ENCODE peak calls at places on chromosomes 7 and 10, in five cellular contexts. A is A549, C is right cardiac atrium, B is A673, S is aorta. M is an unnamed sample.

GRCh38 chr7:91582799-91583230 is 297.7 kb downstream of the MTERF1 start:
- DNase-seq in A (no peak), C (no peak), B (no peak), S (no peak), M (no peak)

GRCh38 chr10:132670546-132670945 is 115.4 kb downstream of the NKX6-2 start:
- DNase-seq in A (no peak), C (no peak), B (no peak), S (no peak), M (no peak)

GRCh38 chr7:151891182-151891581 is 14.3 kb upstream of the PRKAG2 start:
- DNase-seq in A (no peak), C (no peak), B (no peak), S (no peak), M (no peak)

GRCh38 chr10:26642896-26643653 is 54.4 kb upstream of the PDSS1 start:
- DNase-seq in A (no peak), C (no peak), B (no peak), S (no peak), M (peak)

GRCh38 chr7:105876964-105877601 is 684 bp upstream of the ATXN7L1 start:
- DNase-seq in A (peak), C (peak), B (peak), S (peak), M (no peak)

GRCh38 chr10:36504752-36505151 is 620.6 kb upstream of the ANKRD30A start:
- DNase-seq in A (no peak), C (no peak), B (peak), S (no peak), M (no peak)

GRCh38 chr10:48821692-48822091 is 117.9 kb downstream of the LRRC18 start:
- DNase-seq in A (no peak), C (no peak), B (no peak), S (no peak), M (no peak)

GRCh38 chr10:130257897-130258296 is 121.7 kb downstream of the GLRX3 start:
- DNase-seq in A (no peak), C (no peak), B (no peak), S (no peak), M (no peak)

GRCh38 chr10:93463723-93464511 is 18.2 kb downstream of the MYOF start:
- DNase-seq in A (no peak), C (peak), B (no peak), S (peak), M (no peak)

GRCh38 chr10:77787440-77787839 is 139.1 kb downstream of the DLG5 start:
- DNase-seq in A (no peak), C (no peak), B (no peak), S (peak), M (no peak)

GRCh38 chr10:78312197-78313046 is 278.8 kb downstream of the RPS24 start:
- DNase-seq in A (no peak), C (no peak), B (no peak), S (no peak), M (no peak)

GRCh38 chr10:93859049-93859655 is 34.6 kb upstream of the SLC35G1 start:
- DNase-seq in A (peak), C (no peak), B (peak), S (no peak), M (peak)

GRCh38 chr7:121953601-121954000 is 80.6 kb downstream of the PTPRZ1 start:
- DNase-seq in A (no peak), C (no peak), B (no peak), S (no peak), M (no peak)

GRCh38 chr7:36995776-36996175 is 271.5 kb upstream of the AOAH start:
- DNase-seq in A (no peak), C (no peak), B (no peak), S (no peak), M (no peak)

GRCh38 chr7:107564553-107565298 is 955 bp downstream of the DUS4L start:
- DNase-seq in A (no peak), C (no peak), B (no peak), S (no peak), M (peak)

GRCh38 chr7:72336887-72337821 is 75.0 kb downstream of the CALN1 start:
- DNase-seq in A (no peak), C (no peak), B (no peak), S (no peak), M (no peak)

GRCh38 chr7:134289423-134289822 is 27.3 kb downstream of the SLC35B4 start:
- DNase-seq in A (no peak), C (no peak), B (no peak), S (no peak), M (no peak)

GRCh38 chr10:63919576-63920279 is 398.5 kb downstream of the REEP3 start:
- DNase-seq in A (no peak), C (no peak), B (no peak), S (no peak), M (no peak)

GRCh38 chr10:77796311-77796915 is 130.1 kb downstream of the DLG5 start:
- DNase-seq in A (no peak), C (no peak), B (no peak), S (peak), M (no peak)

GRCh38 chr10:92569071-92569470 is 4.8 kb downstream of the IDE start:
- DNase-seq in A (no peak), C (no peak), B (no peak), S (no peak), M (no peak)

GRCh38 chr7:1181591-1181990 is 21.6 kb upstream of the ZFAND2A start:
- DNase-seq in A (no peak), C (no peak), B (no peak), S (no peak), M (no peak)

GRCh38 chr7:107118109-107118900 is 50.5 kb upstream of the HBP1 start:
- DNase-seq in A (no peak), C (no peak), B (no peak), S (no peak), M (no peak)

GRCh38 chr10:61961278-61961677 is 59.8 kb downstream of the ARID5B start:
- DNase-seq in A (no peak), C (no peak), B (no peak), S (no peak), M (no peak)

GRCh38 chr10:68594405-68594804 is 34.3 kb downstream of the TET1 start:
- DNase-seq in A (no peak), C (no peak), B (no peak), S (no peak), M (no peak)

GRCh38 chr7:129949292-129950133 is 3.2 kb downstream of the UBE2H start:
- DNase-seq in A (no peak), C (no peak), B (peak), S (no peak), M (peak)

GRCh38 chr7:91265693-91266066 is 1.4 kb downstream of the FZD1 start:
- DNase-seq in A (no peak), C (peak), B (no peak), S (peak), M (no peak)

GRCh38 chr7:24912424-24912823 is 67.6 kb downstream of the OSBPL3 start:
- DNase-seq in A (no peak), C (no peak), B (no peak), S (no peak), M (peak)
- H3K4me3 ChIP-seq in A (no peak), C (no peak), B (no peak), S (no peak), M (peak)

GRCh38 chr10:74207681-74208080 is 56.7 kb downstream of the ADK start:
- DNase-seq in A (no peak), C (no peak), B (no peak), S (no peak), M (no peak)

GRCh38 chr10:74208081-74208480 is 57.1 kb downstream of the ADK start:
- DNase-seq in A (no peak), C (no peak), B (no peak), S (no peak), M (peak)

GRCh38 chr10:74208997-74209396 is 58.0 kb downstream of the ADK start:
- DNase-seq in A (no peak), C (no peak), B (no peak), S (no peak), M (no peak)

GRCh38 chr10:74213019-74213418 is 62.0 kb downstream of the ADK start:
- DNase-seq in A (no peak), C (no peak), B (no peak), S (no peak), M (no peak)

DNA sequence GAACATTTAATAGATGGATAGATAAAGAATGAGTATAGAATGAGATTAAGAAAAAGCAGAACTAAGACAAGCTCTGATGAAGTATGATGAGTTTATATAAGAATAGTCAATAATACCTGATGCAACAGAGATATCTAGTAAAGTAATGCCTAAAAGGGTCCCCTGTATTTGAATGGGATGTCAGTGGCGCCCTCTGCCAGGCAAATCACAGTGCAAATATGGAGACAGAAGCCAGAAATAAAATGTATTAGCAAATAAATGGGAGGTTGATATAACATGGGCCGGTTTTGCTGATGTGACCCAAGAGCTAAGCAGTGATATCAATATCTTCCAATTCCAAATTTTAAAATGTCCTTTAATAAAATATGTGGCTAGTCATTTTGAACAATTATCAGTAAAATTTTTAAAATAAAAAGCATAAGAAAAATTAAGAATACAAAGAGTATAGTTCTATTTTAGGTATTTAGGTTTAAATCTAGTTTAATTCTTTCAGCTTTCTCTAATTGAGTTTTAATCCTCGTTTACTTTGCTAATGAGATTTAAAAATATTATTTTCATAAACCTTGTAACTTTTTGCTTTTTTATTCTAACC is 62.6 kb downstream of the ADK start:
- DNase-seq in A (peak), C (no peak), B (peak), S (no peak), M (peak)
- H3K4me3 ChIP-seq in A (no peak), C (no peak), B (no peak), S (no peak), M (no peak)

GRCh38 chr7:28768577-28769147 is 189.5 kb downstream of the TRIL start:
- DNase-seq in A (no peak), C (no peak), B (peak), S (no peak), M (no peak)

GRCh38 chr7:28774529-28775057 is 183.5 kb downstream of the TRIL start:
- DNase-seq in A (no peak), C (no peak), B (no peak), S (no peak), M (no peak)

GRCh38 chr7:28773423-28774129 is 184.6 kb downstream of the TRIL start:
- DNase-seq in A (no peak), C (no peak), B (no peak), S (no peak), M (no peak)

GRCh38 chr7:28776463-28777157 is 181.5 kb downstream of the TRIL start:
- DNase-seq in A (no peak), C (no peak), B (no peak), S (no peak), M (no peak)

GRCh38 chr7:28771901-28772622 is 186.1 kb downstream of the TRIL start:
- DNase-seq in A (no peak), C (no peak), B (no peak), S (no peak), M (no peak)
- H3K4me3 ChIP-seq in A (no peak), C (no peak), B (no peak), S (no peak), M (no peak)

GRCh38 chr10:80196950-80197315 is 8.4 kb downstream of the ANXA11 start:
- DNase-seq in A (no peak), C (no peak), B (no peak), S (no peak), M (no peak)
- H3K4me3 ChIP-seq in A (peak), C (no peak), B (no peak), S (no peak), M (no peak)

DNA sequence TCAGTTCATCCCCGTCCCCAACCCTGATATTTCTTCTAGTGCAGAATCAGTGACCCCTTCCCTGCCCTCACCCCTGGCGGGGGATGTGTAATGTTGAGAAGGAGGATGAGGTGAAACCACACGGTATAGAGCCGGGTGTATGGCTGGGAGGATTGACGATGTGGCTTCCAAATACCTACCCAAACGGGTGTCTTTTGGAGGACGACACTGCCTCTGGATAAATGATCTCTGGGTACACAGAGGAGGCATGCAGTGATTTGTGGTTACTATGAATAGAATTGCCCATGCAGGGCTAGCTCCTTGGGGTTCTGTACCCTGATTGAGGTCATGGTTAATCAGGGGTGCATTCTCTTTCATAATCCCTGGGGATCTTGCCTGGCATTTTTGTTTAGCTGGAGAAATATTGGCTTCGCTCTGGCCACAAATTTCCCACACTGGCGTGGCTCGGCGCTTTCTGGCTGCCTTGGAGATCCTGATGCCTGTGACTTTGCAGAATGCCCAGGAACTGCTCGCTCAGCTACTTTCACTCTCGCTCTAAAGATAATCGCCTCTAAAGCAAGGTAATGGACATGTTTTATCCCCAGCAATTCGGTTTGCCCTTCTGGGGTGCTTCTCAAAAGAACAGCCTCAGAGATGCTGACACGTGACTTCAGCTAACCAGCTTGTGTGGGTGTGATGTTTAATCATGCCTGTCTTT is 89.3 kb downstream of the RBM20 start:
- DNase-seq in A (no peak), C (no peak), B (peak), S (peak), M (no peak)
- H3K4me3 ChIP-seq in A (peak), C (peak), B (peak), S (peak), M (no peak)

GRCh38 chr10:72215611-72216549 is at the start of the genes ANAPC16 and ASCC1:
- DNase-seq in A (peak), C (peak), B (peak), S (peak), M (peak)

GRCh38 chr10:72219229-72219814 is 3.2 kb upstream of the ASCC1 start:
- DNase-seq in A (no peak), C (no peak), B (no peak), S (no peak), M (no peak)

GRCh38 chr10:72218756-72219155 is 2.7 kb upstream of the ASCC1 start:
- DNase-seq in A (no peak), C (no peak), B (no peak), S (no peak), M (no peak)

GRCh38 chr10:72220637-72221036 is 4.6 kb upstream of the ASCC1 start:
- DNase-seq in A (no peak), C (no peak), B (no peak), S (no peak), M (peak)

DNA sequence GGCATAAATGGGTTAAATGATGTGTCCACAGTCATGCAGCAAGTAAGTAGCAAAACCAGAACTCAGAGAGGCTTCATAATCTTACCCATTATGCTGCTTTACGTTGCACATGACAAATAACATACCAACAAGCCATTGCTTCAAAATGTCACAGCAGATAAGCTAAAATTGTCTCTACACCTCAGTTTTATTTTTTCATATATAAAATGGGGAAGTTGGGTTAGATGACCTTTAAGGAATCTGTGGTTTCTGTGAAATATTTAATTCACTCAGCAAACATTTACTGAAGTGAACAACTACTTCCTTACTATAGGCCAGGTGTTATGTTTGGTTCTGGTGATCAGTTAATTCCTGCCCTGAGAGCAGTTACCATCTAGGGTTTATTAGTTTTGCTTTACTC is 2.3 kb upstream of the ASCC1 start:
- DNase-seq in A (no peak), C (no peak), B (no peak), S (no peak), M (peak)
- H3K4me3 ChIP-seq in A (no peak), C (no peak), B (no peak), S (no peak), M (peak)

M was measured in Karpas-422.